ENCODE peak calls at places on chromosomes 2 and 18, in eight cellular contexts. One of them, this sample, is unnamed. For H3K36me3, the result is how much of the 10 kb centered on the place peaks cover.

GRCh38 chr2:155733091-155733870 is 599.2 kb downstream of the NR4A2 start:
- DNase-seq in naive thymus-derived CD4-positive, alpha-beta T cell: no peak
- DNase-seq in prostate gland: no peak
- DNase-seq in SJSA1: no peak
- DNase-seq in spleen: no peak
- DNase-seq in colonic mucosa: no peak
- DNase-seq in Karpas-422: no peak
- DNase-seq in RWPE2: no peak
- DNase-seq in this sample: no peak

GRCh38 chr2:174326880-174327558 is 7.7 kb upstream of the SP9 start:
- DNase-seq in colonic mucosa: no peak
- DNase-seq in RWPE2: no peak
- DNase-seq in prostate gland: no peak
- DNase-seq in spleen: peak
- DNase-seq in SJSA1: no peak
- DNase-seq in naive thymus-derived CD4-positive, alpha-beta T cell: no peak
- DNase-seq in Karpas-422: no peak
- DNase-seq in this sample: no peak

GRCh38 chr2:43092520-43093179 is 133.8 kb downstream of the ZFP36L2 start:
- DNase-seq in naive thymus-derived CD4-positive, alpha-beta T cell: no peak
- DNase-seq in SJSA1: no peak
- DNase-seq in RWPE2: no peak
- DNase-seq in spleen: no peak
- DNase-seq in prostate gland: no peak
- DNase-seq in Karpas-422: no peak
- DNase-seq in colonic mucosa: no peak
- DNase-seq in this sample: no peak

GRCh38 chr2:178418426-178418825 is 32.5 kb downstream of the PRKRA start:
- DNase-seq in SJSA1: peak
- DNase-seq in RWPE2: no peak
- DNase-seq in naive thymus-derived CD4-positive, alpha-beta T cell: no peak
- DNase-seq in prostate gland: no peak
- DNase-seq in Karpas-422: no peak
- DNase-seq in spleen: no peak
- DNase-seq in colonic mucosa: no peak
- DNase-seq in this sample: no peak

GRCh38 chr2:134259571-134259970 is 5.7 kb downstream of the MGAT5 start:
- DNase-seq in colonic mucosa: no peak
- DNase-seq in SJSA1: no peak
- DNase-seq in spleen: no peak
- DNase-seq in prostate gland: no peak
- DNase-seq in RWPE2: no peak
- DNase-seq in Karpas-422: no peak
- DNase-seq in naive thymus-derived CD4-positive, alpha-beta T cell: no peak
- DNase-seq in this sample: no peak

GRCh38 chr18:25814841-25815458 is 275.5 kb downstream of the SS18 start:
- DNase-seq in naive thymus-derived CD4-positive, alpha-beta T cell: no peak
- DNase-seq in spleen: no peak
- DNase-seq in prostate gland: no peak
- DNase-seq in colonic mucosa: no peak
- DNase-seq in Karpas-422: no peak
- DNase-seq in RWPE2: no peak
- DNase-seq in SJSA1: no peak
- DNase-seq in this sample: no peak

GRCh38 chr2:240925191-240925575 is 19.0 kb downstream of the CROCC2 start:
- DNase-seq in colonic mucosa: peak
- DNase-seq in Karpas-422: no peak
- DNase-seq in naive thymus-derived CD4-positive, alpha-beta T cell: no peak
- DNase-seq in RWPE2: peak
- DNase-seq in spleen: peak
- DNase-seq in SJSA1: no peak
- DNase-seq in prostate gland: no peak
- DNase-seq in this sample: peak

GRCh38 chr2:18311413-18311812 is 249.0 kb downstream of the RDH14 start:
- DNase-seq in RWPE2: no peak
- DNase-seq in naive thymus-derived CD4-positive, alpha-beta T cell: no peak
- DNase-seq in Karpas-422: no peak
- DNase-seq in spleen: no peak
- DNase-seq in prostate gland: peak
- DNase-seq in colonic mucosa: no peak
- DNase-seq in SJSA1: peak
- DNase-seq in this sample: no peak

GRCh38 chr2:78035804-78036203 is 513.6 kb upstream of the LRRTM4 start:
- DNase-seq in spleen: no peak
- DNase-seq in colonic mucosa: no peak
- DNase-seq in prostate gland: no peak
- DNase-seq in SJSA1: no peak
- DNase-seq in RWPE2: no peak
- DNase-seq in naive thymus-derived CD4-positive, alpha-beta T cell: no peak
- DNase-seq in Karpas-422: no peak
- DNase-seq in this sample: no peak

GRCh38 chr2:1550658-1551316 is 137.5 kb downstream of the TPO start:
- DNase-seq in colonic mucosa: peak
- DNase-seq in prostate gland: peak
- DNase-seq in RWPE2: no peak
- DNase-seq in Karpas-422: peak
- DNase-seq in SJSA1: peak
- DNase-seq in naive thymus-derived CD4-positive, alpha-beta T cell: peak
- DNase-seq in spleen: peak
- DNase-seq in this sample: peak

GRCh38 chr2:120880381-120880780 is 144.7 kb downstream of the GLI2 start:
- DNase-seq in spleen: no peak
- DNase-seq in prostate gland: no peak
- DNase-seq in SJSA1: no peak
- DNase-seq in Karpas-422: no peak
- DNase-seq in colonic mucosa: no peak
- DNase-seq in RWPE2: no peak
- DNase-seq in naive thymus-derived CD4-positive, alpha-beta T cell: no peak
- DNase-seq in this sample: no peak

GRCh38 chr2:194352505-194352904 is 1304.5 kb upstream of the SLC39A10 start:
- DNase-seq in spleen: no peak
- DNase-seq in RWPE2: no peak
- DNase-seq in naive thymus-derived CD4-positive, alpha-beta T cell: no peak
- DNase-seq in colonic mucosa: no peak
- DNase-seq in SJSA1: no peak
- DNase-seq in prostate gland: no peak
- DNase-seq in Karpas-422: no peak
- DNase-seq in this sample: no peak

GRCh38 chr2:39996653-39997080 is 217.6 kb upstream of the THUMPD2 start:
- DNase-seq in spleen: no peak
- DNase-seq in prostate gland: no peak
- DNase-seq in colonic mucosa: no peak
- DNase-seq in Karpas-422: no peak
- DNase-seq in RWPE2: no peak
- DNase-seq in naive thymus-derived CD4-positive, alpha-beta T cell: no peak
- DNase-seq in SJSA1: peak
- DNase-seq in this sample: no peak

GRCh38 chr2:71889991-71890684 is 257.5 kb downstream of the CYP26B1 start:
- DNase-seq in SJSA1: no peak
- DNase-seq in colonic mucosa: no peak
- DNase-seq in prostate gland: no peak
- DNase-seq in spleen: no peak
- DNase-seq in Karpas-422: no peak
- DNase-seq in naive thymus-derived CD4-positive, alpha-beta T cell: no peak
- DNase-seq in RWPE2: no peak
- DNase-seq in this sample: no peak

GRCh38 chr2:85255813-85256581 is 71.8 kb downstream of the TGOLN2 start:
- DNase-seq in naive thymus-derived CD4-positive, alpha-beta T cell: no peak
- DNase-seq in colonic mucosa: no peak
- DNase-seq in RWPE2: peak
- DNase-seq in Karpas-422: no peak
- DNase-seq in prostate gland: peak
- DNase-seq in SJSA1: peak
- DNase-seq in spleen: peak
- DNase-seq in this sample: no peak

GRCh38 chr2:182559623-182560022 is 132.8 kb upstream of the PDE1A start:
- DNase-seq in prostate gland: no peak
- DNase-seq in spleen: no peak
- DNase-seq in naive thymus-derived CD4-positive, alpha-beta T cell: no peak
- DNase-seq in colonic mucosa: no peak
- DNase-seq in SJSA1: no peak
- DNase-seq in RWPE2: no peak
- DNase-seq in Karpas-422: no peak
- DNase-seq in this sample: no peak

GRCh38 chr2:34096552-34097171 is 497.6 kb upstream of the FAM98A start:
- DNase-seq in colonic mucosa: peak
- DNase-seq in spleen: no peak
- DNase-seq in Karpas-422: peak
- DNase-seq in RWPE2: no peak
- DNase-seq in SJSA1: peak
- DNase-seq in naive thymus-derived CD4-positive, alpha-beta T cell: peak
- DNase-seq in prostate gland: peak
- DNase-seq in this sample: peak
- H3K27ac ChIP-seq in colonic mucosa: no peak
- H3K27ac ChIP-seq in spleen: no peak
- H3K27ac ChIP-seq in Karpas-422: no peak
- H3K27ac ChIP-seq in RWPE2: no peak
- H3K27ac ChIP-seq in SJSA1: no peak
- H3K27ac ChIP-seq in naive thymus-derived CD4-positive, alpha-beta T cell: no peak
- H3K27ac ChIP-seq in prostate gland: no peak
- H3K27ac ChIP-seq in this sample: no peak

DNA sequence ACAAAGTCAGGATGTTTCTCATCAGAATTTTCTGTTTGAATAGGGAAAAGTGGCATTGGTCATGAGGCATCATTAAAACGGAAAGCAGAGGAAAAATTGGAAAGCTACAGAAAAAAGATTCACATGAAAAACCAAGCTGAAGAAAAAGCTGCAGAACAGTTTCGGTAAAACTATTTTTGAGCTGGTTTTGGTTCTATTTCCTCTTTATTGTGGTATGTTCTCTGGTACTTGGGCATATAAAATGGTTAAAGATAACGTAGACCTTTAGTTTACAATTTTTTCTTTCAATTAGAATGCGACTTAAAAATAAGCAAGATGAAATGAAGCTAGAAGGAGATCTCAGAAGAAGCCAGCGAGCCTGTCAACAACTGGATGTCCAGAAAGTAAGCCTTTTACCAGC is 7.6 kb downstream of the GPATCH11 start:
- DNase-seq in SJSA1: no peak
- DNase-seq in spleen: no peak
- DNase-seq in RWPE2: no peak
- DNase-seq in colonic mucosa: no peak
- DNase-seq in naive thymus-derived CD4-positive, alpha-beta T cell: no peak
- DNase-seq in Karpas-422: peak
- DNase-seq in prostate gland: no peak
- DNase-seq in this sample: no peak
- H3K36me3 ChIP-seq in SJSA1: half or more
- H3K36me3 ChIP-seq in spleen: under half
- H3K36me3 ChIP-seq in RWPE2: half or more
- H3K36me3 ChIP-seq in colonic mucosa: under half
- H3K36me3 ChIP-seq in naive thymus-derived CD4-positive, alpha-beta T cell: under half
- H3K36me3 ChIP-seq in Karpas-422: under half
- H3K36me3 ChIP-seq in prostate gland: under half
- H3K36me3 ChIP-seq in this sample: under half

GRCh38 chr2:17036343-17036742 is 370.7 kb upstream of the CYRIA start:
- DNase-seq in colonic mucosa: no peak
- DNase-seq in RWPE2: no peak
- DNase-seq in prostate gland: no peak
- DNase-seq in naive thymus-derived CD4-positive, alpha-beta T cell: no peak
- DNase-seq in Karpas-422: no peak
- DNase-seq in SJSA1: no peak
- DNase-seq in spleen: no peak
- DNase-seq in this sample: no peak
- H3K4me3 ChIP-seq in colonic mucosa: no peak
- H3K4me3 ChIP-seq in RWPE2: no peak
- H3K4me3 ChIP-seq in prostate gland: no peak
- H3K4me3 ChIP-seq in naive thymus-derived CD4-positive, alpha-beta T cell: no peak
- H3K4me3 ChIP-seq in Karpas-422: no peak
- H3K4me3 ChIP-seq in SJSA1: no peak
- H3K4me3 ChIP-seq in spleen: no peak
- H3K4me3 ChIP-seq in this sample: no peak

GRCh38 chr2:159131267-159131790 is 155.2 kb downstream of the WDSUB1 start:
- DNase-seq in RWPE2: no peak
- DNase-seq in spleen: no peak
- DNase-seq in prostate gland: no peak
- DNase-seq in Karpas-422: no peak
- DNase-seq in naive thymus-derived CD4-positive, alpha-beta T cell: no peak
- DNase-seq in SJSA1: no peak
- DNase-seq in colonic mucosa: no peak
- DNase-seq in this sample: no peak
- H3K27ac ChIP-seq in RWPE2: peak
- H3K27ac ChIP-seq in spleen: no peak
- H3K27ac ChIP-seq in prostate gland: no peak
- H3K27ac ChIP-seq in Karpas-422: no peak
- H3K27ac ChIP-seq in naive thymus-derived CD4-positive, alpha-beta T cell: no peak
- H3K27ac ChIP-seq in SJSA1: peak
- H3K27ac ChIP-seq in colonic mucosa: no peak
- H3K27ac ChIP-seq in this sample: no peak

GRCh38 chr2:95087379-95087778 is 34.2 kb downstream of the MRPS5 start:
- DNase-seq in spleen: no peak
- DNase-seq in colonic mucosa: no peak
- DNase-seq in prostate gland: no peak
- DNase-seq in SJSA1: no peak
- DNase-seq in RWPE2: no peak
- DNase-seq in naive thymus-derived CD4-positive, alpha-beta T cell: no peak
- DNase-seq in Karpas-422: no peak
- DNase-seq in this sample: no peak

DNA sequence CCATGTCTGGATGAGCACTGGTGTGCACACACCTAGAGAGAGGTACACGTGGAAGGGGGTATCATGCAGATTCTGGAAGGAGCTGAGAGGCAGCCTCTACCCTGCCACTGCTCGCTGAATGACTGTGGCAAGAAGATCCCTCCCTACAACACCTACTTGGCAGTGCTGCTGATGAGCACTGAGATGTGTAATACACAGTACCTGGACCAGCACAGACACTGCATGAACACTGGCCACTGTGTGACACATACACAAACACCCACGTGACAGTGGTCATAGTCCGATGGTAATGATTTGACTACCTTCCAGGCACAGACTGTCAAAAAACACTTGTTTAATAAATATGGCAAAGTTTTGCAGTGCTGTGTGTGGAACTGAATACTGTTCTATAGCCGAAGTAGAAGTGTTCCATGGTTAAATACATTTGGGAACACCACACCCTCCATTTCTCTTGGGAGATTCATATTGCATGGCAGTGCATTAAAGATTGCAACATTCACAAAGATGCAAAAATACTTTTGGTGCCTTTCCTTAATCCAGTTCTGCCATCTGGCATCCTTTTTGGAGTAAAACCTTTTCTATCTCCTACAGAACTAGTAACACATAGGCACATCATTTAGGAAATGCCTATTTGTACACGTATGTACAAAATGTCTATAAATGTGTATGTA is 29.6 kb downstream of the MRPS5 start:
- DNase-seq in naive thymus-derived CD4-positive, alpha-beta T cell: no peak
- DNase-seq in colonic mucosa: no peak
- DNase-seq in Karpas-422: no peak
- DNase-seq in spleen: no peak
- DNase-seq in RWPE2: no peak
- DNase-seq in SJSA1: no peak
- DNase-seq in prostate gland: no peak
- DNase-seq in this sample: no peak
- H3K36me3 ChIP-seq in naive thymus-derived CD4-positive, alpha-beta T cell: under half
- H3K36me3 ChIP-seq in colonic mucosa: under half
- H3K36me3 ChIP-seq in Karpas-422: under half
- H3K36me3 ChIP-seq in spleen: half or more
- H3K36me3 ChIP-seq in RWPE2: under half
- H3K36me3 ChIP-seq in SJSA1: under half
- H3K36me3 ChIP-seq in prostate gland: under half
- H3K36me3 ChIP-seq in this sample: under half

This sample was measured in CD8-positive, alpha-beta memory T cell.